ENCODE peak calls at places on chromosome 12, in eight cellular contexts. R is D341Med; Q is effector memory CD8-positive, alpha-beta T cell; L is AG08396; T is lower leg skin; Z is endothelial cell of umbilical vein; W is MCF 10A; N is activated CD4-positive, alpha-beta memory T cell treated with anti-CD3 and anti-CD28 coated beads for 36 hours. O is an unnamed sample.

GRCh38 chr12:24069532-24070395 is 120.3 kb upstream of the SOX5 start:
- DNase-seq in W (no peak), Z (no peak), Q (no peak), R (no peak), L (no peak), T (no peak), N (no peak), O (no peak)

GRCh38 chr12:50224026-50224692 is 57.0 kb upstream of the CERS5 start:
- DNase-seq in W (peak), L (no peak), N (peak), Q (no peak), Z (peak), T (no peak), R (peak), O (peak)

GRCh38 chr12:13986031-13986430 is 4.6 kb upstream of the GRIN2B start:
- DNase-seq in R (no peak), W (peak), Q (no peak), T (no peak), N (no peak), L (no peak), Z (no peak), O (no peak)

GRCh38 chr12:48092606-48093005 is 13.3 kb downstream of the SENP1 start:
- DNase-seq in L (no peak), T (no peak), R (no peak), W (no peak), Q (no peak), N (no peak), Z (no peak), O (no peak)

GRCh38 chr12:114913871-114914801 is 230.2 kb upstream of the TBX3 start:
- DNase-seq in T (no peak), Q (no peak), R (no peak), Z (no peak), N (no peak), L (no peak), W (peak), O (no peak)

GRCh38 chr12:32921397-32921796 is 24.8 kb upstream of the PKP2 start:
- DNase-seq in Z (peak), N (no peak), Q (no peak), T (no peak), L (no peak), R (no peak), W (peak), O (no peak)

GRCh38 chr12:63869656-63870055 is 25.2 kb downstream of the SRGAP1 start:
- DNase-seq in Q (no peak), N (no peak), R (no peak), T (no peak), Z (no peak), L (no peak), W (no peak), O (no peak)

GRCh38 chr12:94725375-94726168 is 75.2 kb upstream of the TMCC3 start:
- DNase-seq in R (no peak), Q (peak), T (no peak), N (no peak), W (peak), Z (peak), L (peak), O (no peak)

GRCh38 chr12:27751386-27752047 is 28.5 kb upstream of the KLHL42 start:
- DNase-seq in N (no peak), R (no peak), Z (no peak), T (no peak), Q (no peak), W (peak), L (no peak), O (no peak)

O was measured in dermis microvascular lymphatic vessel endothelial cell.